ENCODE peak calls at places on chromosomes 12 and 14, in four cellular contexts. T is mammary epithelial cell, X is colonic mucosa, V is keratinocyte. R is an unnamed sample.

GRCh38 chr12:67068204-67068731 is 200.9 kb upstream of the CAND1 start:
- DNase-seq in X (peak), T (peak), V (no peak), R (no peak)

GRCh38 chr14:31194095-31194494 is 13.5 kb downstream of the HECTD1 start:
- DNase-seq in T (no peak), X (no peak), V (no peak), R (no peak)

GRCh38 chr12:112116232-112117060 is 7.9 kb upstream of the NAA25 start:
- DNase-seq in V (no peak), T (no peak), X (peak), R (no peak)

GRCh38 chr12:109523071-109523470 is 45.6 kb downstream of the UBE3B start:
- DNase-seq in V (no peak), X (no peak), T (no peak), R (no peak)

GRCh38 chr12:106227641-106228319 is 20.0 kb downstream of the CKAP4 start:
- DNase-seq in V (peak), X (peak), T (peak), R (peak)

GRCh38 chr14:68088463-68088862 is 268.9 kb downstream of the RAD51B start:
- DNase-seq in X (no peak), V (no peak), T (no peak), R (no peak)

GRCh38 chr14:68401320-68401719 is 391.5 kb downstream of the ZFP36L1 start:
- DNase-seq in X (no peak), T (peak), V (peak), R (no peak)

GRCh38 chr12:46675736-46676135 is 150.1 kb downstream of the SLC38A4 start:
- DNase-seq in V (no peak), X (no peak), T (peak), R (no peak)

GRCh38 chr12:28172434-28173030 is 17.7 kb upstream of the CCDC91 start:
- DNase-seq in X (peak), V (no peak), T (peak), R (no peak)

GRCh38 chr12:52346596-52346995 is 20.7 kb downstream of the KRT85 start:
- DNase-seq in V (no peak), X (no peak), T (no peak), R (no peak)

GRCh38 chr12:96354844-96355534 is 45.2 kb downstream of the CDK17 start:
- DNase-seq in T (no peak), V (no peak), X (no peak), R (no peak)

GRCh38 chr12:96354326-96354725 is 45.9 kb downstream of the CDK17 start:
- DNase-seq in T (no peak), X (no peak), V (no peak), R (no peak)

GRCh38 chr12:96350982-96351381 is 49.3 kb downstream of the CDK17 start:
- DNase-seq in T (peak), X (no peak), V (no peak), R (no peak)

GRCh38 chr12:96356831-96357230 is 43.4 kb downstream of the CDK17 start:
- DNase-seq in X (no peak), V (no peak), T (no peak), R (no peak)

GRCh38 chr12:96352161-96352835 is 47.9 kb downstream of the CDK17 start:
- DNase-seq in T (no peak), V (no peak), X (no peak), R (no peak)
- H3K27ac ChIP-seq in T (no peak), V (no peak), X (no peak), R (no peak)

GRCh38 chr14:77603031-77603430 is 13.4 kb downstream of the SPTLC2 start:
- DNase-seq in X (no peak), T (no peak), V (no peak), R (no peak)
- H3K27ac ChIP-seq in X (no peak), T (no peak), V (peak), R (peak)

GRCh38 chr12:2489266-2489665 is 305.5 kb upstream of the FKBP4 start:
- DNase-seq in X (no peak), T (no peak), V (no peak), R (no peak)

GRCh38 chr12:2488596-2488995 is 306.2 kb upstream of the FKBP4 start:
- DNase-seq in X (no peak), T (no peak), V (no peak), R (no peak)

GRCh38 chr12:2493086-2493485 is 301.7 kb upstream of the FKBP4 start:
- DNase-seq in T (no peak), V (no peak), X (no peak), R (no peak)

GRCh38 chr12:2492166-2492705 is 302.5 kb upstream of the FKBP4 start:
- DNase-seq in X (no peak), T (no peak), V (no peak), R (no peak)

DNA sequence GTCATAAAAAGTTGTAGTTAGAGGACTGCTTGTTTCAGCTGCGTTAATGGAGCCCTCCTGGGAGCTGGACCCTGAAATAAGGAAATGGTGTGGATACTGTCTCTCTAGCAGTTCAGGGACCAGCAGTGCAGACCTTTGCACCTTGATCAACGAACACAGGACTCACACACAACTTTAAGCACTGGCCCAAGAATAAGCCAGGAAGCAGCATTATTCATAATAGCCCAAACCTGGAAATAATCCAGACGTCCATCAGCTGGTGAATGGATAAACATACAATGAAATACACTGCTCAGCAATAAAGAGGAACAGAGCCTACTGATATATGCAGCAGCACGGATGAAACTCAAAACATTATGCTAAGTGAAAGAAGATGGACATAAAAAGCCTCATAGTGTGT is 304.0 kb upstream of the FKBP4 start:
- DNase-seq in V (no peak), T (no peak), X (no peak), R (no peak)
- H3K27ac ChIP-seq in V (no peak), T (no peak), X (no peak), R (no peak)

DNA sequence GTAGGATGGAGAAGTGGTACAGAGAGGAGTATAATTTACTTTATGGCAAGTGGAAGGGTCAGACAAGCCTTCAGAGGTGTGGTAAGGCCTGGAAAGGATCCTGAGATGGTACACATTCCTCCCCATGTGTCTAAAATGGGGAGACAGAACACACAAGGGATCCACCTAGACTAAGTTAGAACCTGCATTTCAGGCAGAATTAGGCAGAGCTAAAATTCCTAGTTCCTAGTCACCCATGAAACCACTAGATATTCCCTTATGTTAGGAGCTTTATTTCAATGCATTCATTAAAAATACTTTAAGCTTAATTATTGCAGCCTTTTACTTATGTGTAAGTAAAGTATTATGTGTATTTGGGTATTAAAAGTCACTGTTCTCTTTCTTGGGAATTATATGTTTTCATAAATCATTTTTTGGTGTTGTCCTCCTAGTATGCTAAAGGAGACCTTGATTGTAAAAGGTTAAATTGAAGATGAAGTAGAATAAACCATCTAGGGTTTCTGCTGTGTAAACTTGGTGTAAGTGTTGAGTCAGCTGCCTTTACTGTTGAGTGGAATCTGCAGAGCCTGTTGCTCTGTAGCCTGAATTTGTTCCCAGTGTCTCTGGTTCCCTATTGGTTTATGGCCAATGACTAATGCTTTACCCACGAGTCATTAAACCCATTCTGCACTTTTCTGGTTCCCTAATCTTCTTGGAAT is 423.2 kb downstream of the ATP23 start:
- DNase-seq in X (no peak), V (peak), T (peak), R (peak)
- H3K27ac ChIP-seq in X (no peak), V (no peak), T (no peak), R (peak)